ENCODE peak calls at places on chromosomes 4 and X, in five cellular contexts. One of them, this sample, is unnamed.

GRCh38 chrX:40170830-40171512 is 73.2 kb upstream of the BCOR start:
- DNase-seq in pancreas: no peak
- DNase-seq in GM23338: peak
- DNase-seq in heart right ventricle: no peak
- DNase-seq in HFF-Myc: no peak
- DNase-seq in this sample: no peak

GRCh38 chr4:101393256-101393655 is 45.9 kb upstream of the PPP3CA start:
- DNase-seq in heart right ventricle: no peak
- DNase-seq in GM23338: no peak
- DNase-seq in pancreas: no peak
- DNase-seq in HFF-Myc: peak
- DNase-seq in this sample: no peak

GRCh38 chr4:77432702-77433101 is 172.9 kb upstream of the CXCL13 start:
- DNase-seq in HFF-Myc: no peak
- DNase-seq in pancreas: no peak
- DNase-seq in heart right ventricle: no peak
- DNase-seq in GM23338: peak
- DNase-seq in this sample: no peak

GRCh38 chr4:109574443-109574850 is 14.4 kb downstream of the MCUB start:
- DNase-seq in heart right ventricle: no peak
- DNase-seq in GM23338: peak
- DNase-seq in HFF-Myc: no peak
- DNase-seq in pancreas: no peak
- DNase-seq in this sample: no peak

GRCh38 chr4:2791518-2792395 is 1.1 kb upstream of the SH3BP2 start:
- DNase-seq in GM23338: peak
- DNase-seq in HFF-Myc: no peak
- DNase-seq in heart right ventricle: no peak
- DNase-seq in pancreas: no peak
- DNase-seq in this sample: no peak

GRCh38 chr4:185276036-185276435 is 66.6 kb downstream of the SNX25 start:
- DNase-seq in pancreas: no peak
- DNase-seq in heart right ventricle: no peak
- DNase-seq in GM23338: no peak
- DNase-seq in HFF-Myc: no peak
- DNase-seq in this sample: no peak

GRCh38 chr4:8729408-8730149 is 137.0 kb downstream of the CPZ start:
- DNase-seq in pancreas: no peak
- DNase-seq in GM23338: no peak
- DNase-seq in HFF-Myc: no peak
- DNase-seq in heart right ventricle: no peak
- DNase-seq in this sample: no peak

GRCh38 chr4:97367878-97368277 is 775.4 kb downstream of the STPG2 start:
- DNase-seq in GM23338: no peak
- DNase-seq in heart right ventricle: no peak
- DNase-seq in pancreas: no peak
- DNase-seq in HFF-Myc: no peak
- DNase-seq in this sample: no peak

GRCh38 chr4:76692761-76693160 is 205.2 kb downstream of the SOWAHB start:
- DNase-seq in pancreas: no peak
- DNase-seq in HFF-Myc: no peak
- DNase-seq in GM23338: no peak
- DNase-seq in heart right ventricle: no peak
- DNase-seq in this sample: no peak

GRCh38 chrX:46203115-46203514 is 342.1 kb downstream of the ZNF674 start:
- DNase-seq in HFF-Myc: no peak
- DNase-seq in GM23338: no peak
- DNase-seq in pancreas: no peak
- DNase-seq in heart right ventricle: no peak
- DNase-seq in this sample: no peak

GRCh38 chrX:153336128-153336894 is 2.4 kb downstream of the ZNF275 start:
- DNase-seq in HFF-Myc: no peak
- DNase-seq in heart right ventricle: no peak
- DNase-seq in pancreas: no peak
- DNase-seq in GM23338: no peak
- DNase-seq in this sample: no peak

GRCh38 chr4:160826339-160826679 is 1337.5 kb downstream of the FSTL5 start:
- DNase-seq in HFF-Myc: no peak
- DNase-seq in heart right ventricle: no peak
- DNase-seq in pancreas: no peak
- DNase-seq in GM23338: no peak
- DNase-seq in this sample: no peak

GRCh38 chrX:70476934-70477733 is 32.5 kb downstream of the DLG3 start:
- DNase-seq in GM23338: peak
- DNase-seq in pancreas: peak
- DNase-seq in HFF-Myc: peak
- DNase-seq in heart right ventricle: no peak
- DNase-seq in this sample: peak

GRCh38 chr4:10048931-10049655 is 27.8 kb upstream of the SLC2A9 start:
- DNase-seq in pancreas: no peak
- DNase-seq in heart right ventricle: no peak
- DNase-seq in GM23338: no peak
- DNase-seq in HFF-Myc: no peak
- DNase-seq in this sample: no peak

GRCh38 chrX:769796-770195 is 139.2 kb downstream of the SHOX start:
- DNase-seq in HFF-Myc: no peak
- DNase-seq in GM23338: peak
- DNase-seq in pancreas: no peak
- DNase-seq in heart right ventricle: no peak
- DNase-seq in this sample: peak

GRCh38 chr4:36386691-36387090 is 105.3 kb downstream of the DTHD1 start:
- DNase-seq in HFF-Myc: no peak
- DNase-seq in GM23338: no peak
- DNase-seq in pancreas: no peak
- DNase-seq in heart right ventricle: no peak
- DNase-seq in this sample: no peak

GRCh38 chr4:140213736-140214135 is 59.8 kb upstream of the MAML3 start:
- DNase-seq in GM23338: no peak
- DNase-seq in HFF-Myc: no peak
- DNase-seq in heart right ventricle: no peak
- DNase-seq in pancreas: no peak
- DNase-seq in this sample: no peak

GRCh38 chrX:148466292-148466691 is 34.1 kb upstream of the AFF2 start:
- DNase-seq in HFF-Myc: no peak
- DNase-seq in pancreas: no peak
- DNase-seq in heart right ventricle: no peak
- DNase-seq in GM23338: no peak
- DNase-seq in this sample: no peak

GRCh38 chr4:35125995-35126712 is 1118.2 kb downstream of the ARAP2 start:
- DNase-seq in GM23338: no peak
- DNase-seq in pancreas: no peak
- DNase-seq in heart right ventricle: no peak
- DNase-seq in HFF-Myc: no peak
- DNase-seq in this sample: no peak

GRCh38 chrX:51496501-51497291 is at the start of gene NUDT11:
- DNase-seq in pancreas: peak
- DNase-seq in HFF-Myc: no peak
- DNase-seq in GM23338: peak
- DNase-seq in heart right ventricle: peak
- DNase-seq in this sample: peak

GRCh38 chr4:144591401-144591800 is 54.6 kb upstream of the HHIP start:
- DNase-seq in heart right ventricle: no peak
- DNase-seq in GM23338: no peak
- DNase-seq in pancreas: no peak
- DNase-seq in HFF-Myc: peak
- DNase-seq in this sample: no peak

GRCh38 chr4:20754091-20754490 is 53.8 kb downstream of the PACRGL start:
- DNase-seq in HFF-Myc: no peak
- DNase-seq in heart right ventricle: no peak
- DNase-seq in GM23338: no peak
- DNase-seq in pancreas: no peak
- DNase-seq in this sample: no peak

GRCh38 chr4:138627096-138627495 is 384.9 kb upstream of the SLC7A11 start:
- DNase-seq in GM23338: no peak
- DNase-seq in heart right ventricle: no peak
- DNase-seq in HFF-Myc: no peak
- DNase-seq in pancreas: no peak
- DNase-seq in this sample: no peak

GRCh38 chrX:22652596-22652995 is 347.2 kb upstream of the DDX53 start:
- DNase-seq in GM23338: peak
- DNase-seq in HFF-Myc: peak
- DNase-seq in heart right ventricle: peak
- DNase-seq in pancreas: no peak
- DNase-seq in this sample: peak

GRCh38 chrX:8245411-8245810 is 74.3 kb upstream of the VCX2 start:
- DNase-seq in pancreas: no peak
- DNase-seq in GM23338: peak
- DNase-seq in heart right ventricle: no peak
- DNase-seq in HFF-Myc: no peak
- DNase-seq in this sample: no peak

GRCh38 chr4:183987987-183988392 is 82.9 kb downstream of the STOX2 start:
- DNase-seq in pancreas: no peak
- DNase-seq in GM23338: peak
- DNase-seq in HFF-Myc: peak
- DNase-seq in heart right ventricle: peak
- DNase-seq in this sample: no peak

GRCh38 chrX:5867778-5868177 is 360.9 kb downstream of the NLGN4X start:
- DNase-seq in HFF-Myc: no peak
- DNase-seq in heart right ventricle: no peak
- DNase-seq in pancreas: no peak
- DNase-seq in GM23338: no peak
- DNase-seq in this sample: no peak

GRCh38 chr4:94680131-94680862 is 77.5 kb upstream of the BMPR1B start:
- DNase-seq in HFF-Myc: no peak
- DNase-seq in GM23338: no peak
- DNase-seq in heart right ventricle: no peak
- DNase-seq in pancreas: no peak
- DNase-seq in this sample: no peak

GRCh38 chrX:63761639-63762038 is 23.4 kb downstream of the ARHGEF9 start:
- DNase-seq in pancreas: no peak
- DNase-seq in HFF-Myc: no peak
- DNase-seq in heart right ventricle: no peak
- DNase-seq in GM23338: no peak
- DNase-seq in this sample: no peak

DNA sequence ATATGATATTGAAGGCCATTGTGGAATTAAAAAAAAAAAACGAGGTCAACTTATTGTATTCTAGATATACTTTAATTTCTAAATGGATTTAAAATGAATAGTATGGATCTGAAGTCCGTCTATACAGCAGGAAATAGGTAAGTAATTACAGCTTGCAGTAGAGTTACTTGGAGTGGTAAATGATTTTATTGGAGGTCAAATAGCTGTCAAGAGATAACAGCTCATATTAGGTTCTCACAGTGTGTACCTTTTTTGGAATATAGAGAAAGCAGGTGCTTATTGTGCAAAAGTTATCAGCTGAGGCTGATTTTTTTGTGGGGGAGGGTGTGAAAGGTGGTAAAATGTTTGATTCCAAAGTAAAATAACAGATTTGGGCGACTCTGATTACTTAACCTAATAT is 17.7 kb downstream of the UPRT start:
- DNase-seq in HFF-Myc: no peak
- DNase-seq in pancreas: no peak
- DNase-seq in GM23338: no peak
- DNase-seq in heart right ventricle: no peak
- DNase-seq in this sample: no peak
- TF ChIP-seq CTCF in HFF-Myc: no peak
- TF ChIP-seq CTCF in pancreas: no peak
- TF ChIP-seq CTCF in GM23338: no peak
- TF ChIP-seq CTCF in heart right ventricle: no peak
- TF ChIP-seq CTCF in this sample: no peak

DNA sequence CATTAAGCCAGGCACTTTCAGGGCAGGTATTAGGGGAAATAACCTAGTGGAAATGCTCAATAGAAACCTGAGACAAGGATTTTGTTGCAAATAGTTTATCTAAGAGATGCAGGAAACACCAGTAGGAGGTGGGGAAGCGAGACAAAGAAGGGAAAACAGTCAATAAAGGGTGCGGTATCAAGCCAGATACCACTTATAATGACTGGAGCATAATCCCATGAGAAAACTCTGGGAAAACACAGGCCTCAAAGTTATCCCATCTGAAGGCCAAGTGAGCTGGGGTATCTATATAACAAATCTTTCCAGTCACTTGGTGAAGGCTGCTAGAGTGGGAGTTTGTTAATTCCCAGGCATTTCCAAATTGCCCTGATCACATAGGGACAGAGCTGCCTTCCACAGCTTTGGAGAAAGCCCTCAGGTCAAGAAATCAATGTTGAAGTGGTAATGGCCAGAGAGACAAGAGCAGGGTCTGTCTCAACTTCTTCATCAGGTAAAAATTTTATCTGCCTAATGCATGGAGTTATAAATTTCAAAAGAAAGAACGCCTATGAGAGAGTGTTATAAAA is 9.8 kb upstream of the HMGB2 start:
- DNase-seq in GM23338: peak
- DNase-seq in pancreas: no peak
- DNase-seq in HFF-Myc: no peak
- DNase-seq in heart right ventricle: no peak
- DNase-seq in this sample: no peak
- TF ChIP-seq CTCF in GM23338: no peak
- TF ChIP-seq CTCF in pancreas: no peak
- TF ChIP-seq CTCF in HFF-Myc: no peak
- TF ChIP-seq CTCF in heart right ventricle: no peak
- TF ChIP-seq CTCF in this sample: no peak

DNA sequence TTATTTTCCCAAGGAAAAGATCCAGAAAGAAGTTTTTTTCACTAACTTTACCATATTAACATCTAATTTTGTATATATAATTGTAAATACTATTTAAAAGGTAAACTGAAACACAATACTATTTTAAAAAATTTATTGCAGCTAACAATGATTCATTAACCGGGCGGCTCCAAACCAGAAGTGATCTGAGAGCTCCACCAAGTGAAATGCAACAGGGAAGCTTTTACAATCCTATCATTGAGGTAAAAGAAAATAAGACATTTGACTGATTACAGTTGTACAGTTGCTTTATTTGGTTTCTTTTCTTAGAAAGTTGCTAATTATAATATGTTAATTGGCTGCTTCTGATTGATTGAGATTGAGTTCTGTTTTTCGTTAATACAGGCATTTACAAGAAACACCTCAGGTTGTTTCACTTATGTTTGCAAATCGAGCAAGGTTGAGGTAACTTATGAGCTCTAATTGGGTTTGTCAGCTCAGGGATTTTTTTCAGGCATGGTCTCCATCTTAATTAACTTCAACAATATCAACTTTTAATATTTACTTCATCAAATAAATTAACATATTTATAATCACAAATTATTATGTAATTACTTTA is 220.2 kb upstream of the UGT8 start:
- DNase-seq in GM23338: no peak
- DNase-seq in heart right ventricle: no peak
- DNase-seq in HFF-Myc: peak
- DNase-seq in pancreas: no peak
- DNase-seq in this sample: no peak
- TF ChIP-seq CTCF in GM23338: peak
- TF ChIP-seq CTCF in heart right ventricle: peak
- TF ChIP-seq CTCF in HFF-Myc: peak
- TF ChIP-seq CTCF in pancreas: no peak
- TF ChIP-seq CTCF in this sample: no peak

DNA sequence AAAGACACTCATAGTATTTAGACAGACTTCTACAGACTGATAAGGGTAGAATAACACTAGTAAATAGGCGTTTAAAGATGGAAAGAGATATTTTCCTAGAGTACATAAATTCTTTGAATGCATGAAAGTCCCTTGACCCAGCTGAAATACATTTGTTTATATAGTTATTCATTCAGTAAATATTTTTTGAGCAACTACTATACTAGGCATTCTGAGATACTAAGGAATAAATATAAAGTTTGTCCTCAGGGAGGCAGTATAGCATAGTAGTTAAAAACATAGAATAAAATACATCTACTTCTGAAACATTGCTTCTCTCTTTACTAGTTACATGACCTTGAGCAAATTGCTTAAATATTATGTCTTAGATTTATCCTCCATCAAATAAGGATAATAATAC is 27.4 kb downstream of the HMGN5 start:
- DNase-seq in HFF-Myc: no peak
- DNase-seq in pancreas: no peak
- DNase-seq in heart right ventricle: no peak
- DNase-seq in GM23338: peak
- DNase-seq in this sample: no peak
- TF ChIP-seq CTCF in HFF-Myc: no peak
- TF ChIP-seq CTCF in pancreas: no peak
- TF ChIP-seq CTCF in heart right ventricle: no peak
- TF ChIP-seq CTCF in GM23338: peak
- TF ChIP-seq CTCF in this sample: peak

This sample was measured in glutamatergic neuron.